ENCODE peak calls at places on chromosomes 2 and 18, in eight cellular contexts. F, B, Y, A, U, I, P and W are unnamed samples.

GRCh38 chr2:174016447-174016846 is 51.3 kb upstream of the SP3 start:
- DNase-seq in U (no peak), B (no peak), Y (no peak), A (no peak), P (no peak), F (no peak), I (no peak), W (no peak)

GRCh38 chr18:63578357-63578958 is 8.7 kb upstream of the SERPINB13 start:
- DNase-seq in U (no peak), B (peak), I (peak), F (peak), A (no peak), P (peak), Y (peak), W (no peak)

GRCh38 chr2:166031054-166031453 is 77.5 kb upstream of the TTC21B start:
- DNase-seq in P (no peak), B (no peak), U (no peak), F (no peak), Y (no peak), A (no peak), I (no peak), W (no peak)

GRCh38 chr18:9366126-9366714 is 31.6 kb downstream of the TWSG1 start:
- DNase-seq in B (peak), Y (peak), U (no peak), F (peak), P (no peak), I (peak), A (no peak), W (no peak)

GRCh38 chr2:98914713-98915580 is 21.1 kb downstream of the CRACDL start:
- DNase-seq in U (no peak), Y (no peak), I (no peak), A (no peak), P (no peak), F (no peak), B (no peak), W (no peak)

GRCh38 chr2:29367986-29368677 is 252.9 kb downstream of the CLIP4 start:
- DNase-seq in P (no peak), Y (no peak), A (no peak), F (peak), B (no peak), U (no peak), I (no peak), W (no peak)

GRCh38 chr2:13021470-13021957 is 304.8 kb downstream of the TRIB2 start:
- DNase-seq in B (no peak), U (no peak), A (no peak), F (no peak), Y (no peak), P (no peak), I (no peak), W (no peak)

GRCh38 chr2:173568054-173568453 is 213.4 kb downstream of the CDCA7 start:
- DNase-seq in Y (peak), B (peak), P (peak), I (peak), U (peak), A (no peak), F (peak), W (no peak)

GRCh38 chr2:11744631-11745394 is 1.6 kb upstream of the LPIN1 start:
- DNase-seq in Y (peak), F (peak), A (no peak), I (peak), U (peak), P (peak), B (peak), W (no peak)

GRCh38 chr2:98484121-98484557 is 39.5 kb downstream of the INPP4A start:
- DNase-seq in P (no peak), Y (no peak), I (no peak), F (no peak), B (no peak), U (no peak), A (no peak), W (no peak)

GRCh38 chr18:34647251-34647650 is 62.8 kb upstream of the DTNA start:
- DNase-seq in P (peak), I (peak), A (no peak), F (peak), U (no peak), Y (peak), B (no peak), W (no peak)

GRCh38 chr2:45928946-45929345 is 277.5 kb downstream of the PRKCE start:
- DNase-seq in B (no peak), A (no peak), F (no peak), U (no peak), I (no peak), P (no peak), Y (no peak), W (no peak)